ENCODE peak calls at places on chromosomes 13 and 19, in seven cellular contexts. L, S, Z, G, R, U and M are unnamed samples.

GRCh38 chr19:21022996-21023395 is 2.5 kb downstream of the ZNF430 start:
- DNase-seq in L (no peak), S (no peak), Z (no peak), G (no peak), R (peak; percentile 27), U (peak; percentile 67), M (no peak)

GRCh38 chr13:103898481-103898880 is 832.3 kb upstream of the SLC10A2 start:
- DNase-seq in L (no peak), S (no peak), Z (no peak), G (no peak), R (no peak), U (no peak), M (no peak)

GRCh38 chr13:65473199-65473598 is 1756.9 kb downstream of the PCDH9 start:
- DNase-seq in L (no peak), S (no peak), Z (no peak), G (no peak), R (no peak), U (no peak), M (no peak)

GRCh38 chr13:88339271-88339741 is 668.1 kb downstream of the SLITRK5 start:
- DNase-seq in L (peak; percentile 9), S (no peak), Z (no peak), G (no peak), R (no peak), U (no peak), M (no peak)

GRCh38 chr19:40282209-40282580 is 3.0 kb downstream of the AKT2 start:
- DNase-seq in L (no peak), S (no peak), Z (no peak), G (no peak), R (no peak), U (no peak), M (no peak)

GRCh38 chr13:75359266-75359665 is 122.7 kb downstream of the TBC1D4 start:
- DNase-seq in L (no peak), S (no peak), Z (no peak), G (no peak), R (peak; percentile 86), U (peak; percentile 92), M (no peak)

GRCh38 chr13:26047040-26047439 is 4.8 kb downstream of the SHISA2 start:
- DNase-seq in L (no peak), S (no peak), Z (no peak), G (no peak), R (no peak), U (no peak), M (no peak)

GRCh38 chr13:79867248-79867647 is 386.3 kb downstream of the NDFIP2 start:
- DNase-seq in L (no peak), S (no peak), Z (no peak), G (no peak), R (peak; percentile 23), U (peak; percentile 49), M (no peak)

GRCh38 chr19:34831714-34832113 is 58.7 kb upstream of the ZNF599 start:
- DNase-seq in L (no peak), S (no peak), Z (no peak), G (no peak), R (no peak), U (no peak), M (no peak)

GRCh38 chr19:4713384-4713951 is 10.2 kb downstream of the DPP9 start:
- DNase-seq in L (no peak), S (no peak), Z (no peak), G (peak; percentile 93), R (peak; percentile 93), U (peak; percentile 95), M (no peak)

GRCh38 chr13:26971990-26972888 is 199.4 kb downstream of the USP12 start:
- DNase-seq in L (peak; percentile 51), S (peak; percentile 28), Z (no peak), G (no peak), R (peak; percentile 25), U (no peak), M (no peak)

GRCh38 chr13:78772933-78773332 is 114.0 kb upstream of the OBI1 start:
- DNase-seq in L (no peak), S (no peak), Z (no peak), G (no peak), R (no peak), U (no peak), M (no peak)

GRCh38 chr13:78100481-78100880 is 181.8 kb upstream of the EDNRB start:
- DNase-seq in L (no peak), S (no peak), Z (no peak), G (no peak), R (no peak), U (peak; percentile 10), M (no peak)

GRCh38 chr13:58202099-58202498 is 570.6 kb downstream of the PCDH17 start:
- DNase-seq in L (no peak), S (no peak), Z (no peak), G (no peak), R (no peak), U (no peak), M (no peak)

DNA sequence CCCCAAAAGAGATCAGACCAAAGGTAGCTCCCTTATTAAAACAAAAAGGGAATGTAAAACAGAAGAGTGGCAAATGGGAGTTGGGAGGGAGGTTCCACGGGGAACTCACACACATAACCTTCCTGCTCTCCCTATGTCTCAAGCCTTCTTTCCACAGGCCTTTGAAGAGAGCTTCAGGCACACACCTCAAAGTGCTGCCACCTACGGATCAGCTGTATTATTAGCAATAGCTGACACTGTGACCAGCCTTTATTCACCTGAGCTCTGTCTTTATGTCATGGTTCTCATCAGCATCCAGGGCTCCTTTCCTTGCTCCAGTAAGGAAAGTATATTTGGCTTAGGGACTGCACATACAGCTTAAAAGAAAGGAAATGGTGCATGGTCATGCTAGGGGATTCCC is 11.3 kb downstream of the ZNF571 start:
- DNase-seq in L (no peak), S (no peak), Z (no peak), G (no peak), R (no peak), U (no peak), M (no peak)
- TF ChIP-seq CTCF in L (no peak), S (no peak), Z (no peak), G (no peak), R (no peak), U (no peak), M (no peak)

GRCh38 chr19:10855879-10856522 is 7.8 kb downstream of the C19orf38 start:
- DNase-seq in L (peak; percentile 11), S (no peak), Z (no peak), G (no peak), R (peak; percentile 22), U (no peak), M (no peak)

GRCh38 chr19:10861118-10861651 is 10.2 kb upstream of the CARM1 start:
- DNase-seq in L (peak; percentile 31), S (no peak), Z (peak; percentile 44), G (no peak), R (peak; percentile 43), U (peak; percentile 33), M (no peak)

GRCh38 chr19:10862561-10863106 is 8.7 kb upstream of the CARM1 start:
- DNase-seq in L (no peak), S (no peak), Z (no peak), G (no peak), R (no peak), U (no peak), M (no peak)

GRCh38 chr19:10854350-10855089 is 6.3 kb downstream of the C19orf38 start:
- DNase-seq in L (no peak), S (no peak), Z (no peak), G (no peak), R (no peak), U (no peak), M (no peak)

GRCh38 chr19:10858204-10858828 is 10.1 kb downstream of the C19orf38 start:
- DNase-seq in L (peak; percentile 53), S (peak; percentile 26), Z (peak; percentile 55), G (no peak), R (peak; percentile 47), U (no peak), M (peak; percentile 66)
- TF ChIP-seq CTCF in L (peak; percentile 83), S (peak; percentile 54), Z (peak; percentile 78), G (no peak), R (peak; percentile 91), U (peak; percentile 75), M (peak; percentile 87)

DNA sequence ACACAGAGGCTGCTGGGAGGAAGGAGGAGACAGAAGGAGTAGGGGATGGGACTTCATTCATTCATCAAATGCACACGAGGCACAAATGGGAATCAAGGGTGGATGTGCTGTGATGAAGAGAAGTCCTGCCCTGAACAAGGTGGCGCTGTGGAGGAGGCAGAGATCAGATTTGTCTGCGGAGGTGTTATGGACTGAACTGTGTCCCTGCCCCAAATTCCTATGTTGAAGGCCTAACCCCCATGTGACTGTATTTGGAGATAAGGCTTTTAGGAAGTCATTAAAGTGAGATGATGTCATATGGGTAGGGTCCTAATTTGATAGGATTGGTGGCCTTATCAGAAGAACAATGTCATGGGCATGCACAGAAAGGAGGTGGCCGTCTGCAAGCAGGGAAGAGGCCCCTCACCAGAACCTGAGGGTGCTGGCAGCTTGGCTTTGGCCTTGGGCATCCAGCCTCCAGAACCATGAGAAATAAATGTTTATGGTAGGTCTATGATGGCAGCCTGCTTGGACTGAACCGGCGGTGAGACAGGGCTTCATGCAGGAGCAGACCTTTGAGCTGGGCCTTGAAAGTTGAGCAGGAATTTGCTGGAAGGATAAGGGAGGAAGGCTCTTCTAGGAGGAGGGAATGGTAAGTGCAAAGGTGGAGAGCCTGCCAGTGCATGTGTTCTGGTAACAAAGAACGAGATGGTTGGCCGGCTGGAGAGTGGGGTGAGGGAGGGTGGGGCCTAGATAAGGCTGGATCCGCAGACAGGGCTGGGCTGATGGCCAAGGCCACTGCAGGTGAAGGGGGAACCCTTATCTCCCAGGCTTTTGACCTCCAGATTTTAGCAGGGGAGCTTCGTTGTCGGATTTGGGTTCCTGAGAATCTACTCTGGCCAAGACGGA is 2.7 kb upstream of the CEBPA start:
- DNase-seq in L (no peak), S (no peak), Z (no peak), G (no peak), R (no peak), U (no peak), M (no peak)
- TF ChIP-seq CTCF in L (peak; percentile 2), S (no peak), Z (no peak), G (no peak), R (no peak), U (no peak), M (no peak)

GRCh38 chr13:113298001-113298945 is 1.2 kb downstream of the LAMP1 start:
- DNase-seq in L (no peak), S (no peak), Z (no peak), G (no peak), R (no peak), U (no peak), M (no peak)

GRCh38 chr13:113297370-113297871 is 382 bp downstream of the LAMP1 start:
- DNase-seq in L (no peak), S (peak; percentile 64), Z (no peak), G (no peak), R (peak; percentile 11), U (peak; percentile 14), M (peak; percentile 51)

GRCh38 chr13:113291997-113292862 is 4.8 kb upstream of the LAMP1 start:
- DNase-seq in L (peak; percentile 36), S (no peak), Z (peak; percentile 23), G (peak; percentile 42), R (no peak), U (peak; percentile 25), M (no peak)

GRCh38 chr13:113299951-113300350 is 2.9 kb downstream of the LAMP1 start:
- DNase-seq in L (no peak), S (no peak), Z (no peak), G (no peak), R (no peak), U (no peak), M (no peak)

DNA sequence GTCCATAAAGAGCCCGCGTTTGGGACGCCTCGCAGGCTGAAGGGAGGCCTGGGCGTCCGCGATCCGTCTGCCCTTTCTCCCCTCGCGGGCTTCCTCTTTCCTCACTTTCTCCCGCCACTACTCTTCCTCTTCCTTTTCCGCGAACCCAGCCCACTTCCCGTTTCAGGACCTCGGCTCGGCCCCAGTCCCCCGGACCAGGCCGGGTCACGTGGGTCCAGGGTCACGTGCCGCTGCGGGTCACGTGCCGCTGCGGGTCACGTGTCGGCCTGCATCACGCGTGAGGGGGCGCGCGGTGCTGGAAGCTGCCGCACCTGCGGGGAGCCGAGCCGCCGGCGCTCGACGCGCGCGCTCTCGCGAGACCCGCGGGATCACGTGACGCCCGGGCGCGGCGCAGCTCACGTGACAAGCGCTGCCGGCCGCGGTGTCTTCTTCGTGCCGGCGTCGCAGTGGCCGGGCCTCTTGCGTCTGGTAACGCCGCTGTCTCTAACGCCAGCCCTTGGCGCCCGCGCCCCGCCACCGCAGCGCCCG is at the start of gene LAMP1:
- DNase-seq in L (peak; percentile 96), S (peak; percentile 99), Z (peak; percentile 100), G (peak; percentile 96), R (peak; percentile 98), U (peak; percentile 99), M (peak; percentile 100)
- TF ChIP-seq CTCF in L (no peak), S (no peak), Z (no peak), G (peak; percentile 57), R (no peak), U (no peak), M (no peak)